ENCODE peak calls at places on chromosomes 13 and 19, in nine cellular contexts. L is CD8-positive, alpha-beta T cell; U is psoas muscle; S is Karpas-422; Z is lower lobe of right lung; H is fibroblast of lung; M is mesenchymal stem cell; A is suprapubic skin; P is uterus. I is an unnamed sample. For H3K4me1 and H3K36me3, the result is how much of the 10 kb centered on the place peaks cover.

GRCh38 chr13:114284680-114285079 is 3.3 kb downstream of the UPF3A start:
- DNase-seq in M (no peak), P (no peak), L (no peak), S (no peak), U (no peak), A (no peak), H (no peak), Z (no peak), I (no peak)

GRCh38 chr19:35344511-35345031 is 3.1 kb upstream of the FFAR1 start:
- DNase-seq in M (no peak), P (no peak), U (no peak), L (no peak), H (no peak), S (peak), A (peak), Z (peak), I (no peak)

GRCh38 chr19:1566392-1567115 is 1.6 kb downstream of the MEX3D start:
- DNase-seq in U (peak), L (no peak), A (no peak), P (peak), H (peak), Z (peak), S (no peak), M (peak), I (peak)

GRCh38 chr13:29905845-29906244 is 55.4 kb upstream of the UBL3 start:
- DNase-seq in P (no peak), M (peak), A (no peak), S (no peak), H (peak), U (no peak), Z (peak), L (no peak), I (peak)

GRCh38 chr19:35069706-35070105 is 28.2 kb downstream of the HPN start:
- DNase-seq in S (no peak), A (no peak), H (peak), Z (no peak), P (no peak), U (no peak), M (no peak), L (no peak), I (no peak)

GRCh38 chr19:49442793-49443365 is 1.6 kb upstream of the SLC17A7 start:
- DNase-seq in Z (peak), P (peak), A (peak), M (peak), S (peak), U (peak), H (peak), L (no peak), I (peak)

GRCh38 chr19:41172297-41173164 is 20.5 kb upstream of the CYP2S1 start:
- DNase-seq in L (no peak), H (no peak), S (no peak), Z (peak), M (no peak), P (no peak), A (no peak), U (no peak), I (peak)

GRCh38 chr19:483332-484072 is 12.8 kb upstream of the MADCAM1 start:
- DNase-seq in M (no peak), Z (no peak), H (no peak), A (no peak), P (no peak), L (no peak), S (no peak), U (peak), I (no peak)

GRCh38 chr13:53490732-53491131 is 462.1 kb downstream of the OLFM4 start:
- DNase-seq in U (no peak), H (no peak), L (no peak), S (no peak), M (no peak), Z (no peak), P (no peak), A (no peak), I (no peak)

GRCh38 chr13:70310720-70311119 is 202.5 kb upstream of the KLHL1 start:
- DNase-seq in U (no peak), S (peak), M (peak), P (no peak), L (no peak), H (peak), A (no peak), Z (no peak), I (peak)

GRCh38 chr13:93700115-93700514 is 473.5 kb downstream of the GPC6 start:
- DNase-seq in P (no peak), L (no peak), A (no peak), U (no peak), M (no peak), H (peak), Z (no peak), S (no peak), I (no peak)

GRCh38 chr19:52297601-52298358 is 811 bp downstream of the ZNF480 start:
- DNase-seq in S (no peak), M (peak), L (no peak), Z (no peak), P (no peak), H (peak), U (no peak), A (no peak), I (peak)

GRCh38 chr19:48568345-48568886 is 16.4 kb downstream of the SULT2B1 start:
- DNase-seq in P (peak), Z (peak), H (peak), M (peak), A (peak), U (peak), S (no peak), L (no peak), I (peak)

GRCh38 chr13:108926848-108927247 is 297.4 kb downstream of the MYO16 start:
- DNase-seq in S (no peak), Z (no peak), M (no peak), P (no peak), L (no peak), H (no peak), U (no peak), A (no peak), I (no peak)

GRCh38 chr13:73200432-73200831 is 141.6 kb downstream of the KLF5 start:
- DNase-seq in L (no peak), A (no peak), H (peak), P (no peak), M (no peak), S (no peak), Z (no peak), U (no peak), I (no peak)

GRCh38 chr19:17718988-17719711 is at the start of gene MAP1S:
- DNase-seq in Z (peak), S (peak), M (peak), H (peak), A (no peak), L (peak), U (peak), P (peak), I (peak)
- H3K4me1 ChIP-seq in Z (half or more), S (under half), M (under half), H (under half), A (under half), L (under half), U (under half), P (under half), I (under half)

GRCh38 chr13:79149210-79149609 is 256.8 kb downstream of the RBM26 start:
- DNase-seq in L (no peak), S (no peak), U (no peak), A (no peak), P (no peak), Z (no peak), H (no peak), M (no peak), I (no peak)
- H3K4me3 ChIP-seq in L (no peak), S (no peak), U (no peak), A (no peak), P (no peak), Z (no peak), H (no peak), M (no peak), I (no peak)

DNA sequence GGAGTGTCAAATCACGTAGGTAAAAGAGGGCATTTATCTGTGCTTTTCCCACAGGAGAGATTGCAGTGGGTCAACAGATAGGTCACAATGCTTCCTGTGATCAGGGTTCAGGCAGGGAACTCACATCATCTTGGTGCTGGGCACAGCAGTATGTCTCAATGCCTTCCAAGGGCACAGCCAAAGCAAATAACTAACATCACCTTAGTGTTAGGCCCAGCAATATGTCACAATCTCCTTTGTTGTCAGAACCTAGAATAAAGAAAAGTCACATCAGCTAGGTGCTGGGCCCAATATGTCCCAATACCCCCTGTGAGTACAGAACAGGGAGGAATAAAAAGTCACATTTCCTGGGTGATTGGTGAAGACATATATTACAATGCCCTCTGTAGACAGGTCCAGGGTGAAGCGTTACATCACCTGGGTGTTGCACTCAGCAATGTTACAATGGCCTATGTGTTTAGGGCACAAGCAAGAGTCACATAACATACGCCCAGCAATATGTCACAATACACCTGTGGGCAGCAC is 11.4 kb upstream of the ZNF724 start:
- DNase-seq in P (no peak), S (no peak), U (no peak), H (no peak), A (no peak), M (no peak), Z (no peak), L (no peak), I (no peak)
- H3K36me3 ChIP-seq in P (under half), S (under half), U (under half), H (under half), A (under half), M (under half), Z (under half), L (under half), I (under half)

GRCh38 chr13:79393564-79394249 is 12.3 kb downstream of the RBM26 start:
- DNase-seq in H (no peak), Z (peak), L (peak), A (no peak), S (peak), U (no peak), P (no peak), M (no peak), I (peak)

GRCh38 chr13:79398169-79398568 is 7.9 kb downstream of the RBM26 start:
- DNase-seq in S (no peak), H (no peak), M (no peak), U (no peak), L (no peak), Z (no peak), A (no peak), P (no peak), I (no peak)

GRCh38 chr13:79392882-79393563 is 13.0 kb downstream of the RBM26 start:
- DNase-seq in A (no peak), S (no peak), Z (no peak), M (peak), L (no peak), U (no peak), P (no peak), H (peak), I (no peak)

GRCh38 chr13:79398915-79399314 is 7.1 kb downstream of the RBM26 start:
- DNase-seq in P (no peak), U (no peak), M (no peak), Z (no peak), A (no peak), H (peak), L (no peak), S (no peak), I (no peak)

GRCh38 chr13:79395881-79396280 is 10.2 kb downstream of the RBM26 start:
- DNase-seq in A (no peak), Z (no peak), M (no peak), U (no peak), H (no peak), L (no peak), P (no peak), S (no peak), I (no peak)
- H3K4me1 ChIP-seq in A (under half), Z (under half), M (under half), U (under half), H (under half), L (half or more), P (under half), S (under half), I (under half)

DNA sequence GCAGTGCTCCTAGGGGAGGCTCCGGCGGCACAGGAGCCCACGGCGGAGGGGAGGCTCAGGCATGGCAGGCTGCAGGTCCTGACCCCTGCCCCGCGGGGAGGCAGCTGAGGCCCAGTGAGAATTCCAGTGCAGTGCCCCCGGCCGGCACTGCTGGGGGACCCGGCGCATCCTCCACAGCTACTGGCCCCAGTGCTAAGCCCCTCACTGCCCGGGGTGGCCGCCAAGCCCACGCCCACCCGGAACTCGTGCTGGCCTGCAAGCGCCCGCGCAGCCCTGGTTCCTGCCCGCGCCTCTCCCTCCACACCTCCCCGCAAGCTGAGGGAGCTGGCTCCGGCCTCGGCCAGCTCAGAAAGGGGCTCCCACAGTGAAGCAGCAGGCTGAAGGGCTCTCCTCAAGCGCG is 62.2 kb downstream of the SPRY2 start:
- DNase-seq in L (no peak), U (no peak), P (no peak), S (no peak), H (no peak), A (no peak), Z (no peak), M (no peak), I (no peak)
- H3K4me3 ChIP-seq in L (no peak), U (no peak), P (no peak), S (no peak), H (no peak), A (no peak), Z (no peak), M (no peak), I (no peak)

GRCh38 chr19:39826311-39826945 is 7.5 kb downstream of the DYRK1B start:
- DNase-seq in U (peak), H (no peak), S (no peak), Z (no peak), L (no peak), P (no peak), A (no peak), M (no peak), I (no peak)
- H3K36me3 ChIP-seq in U (under half), H (under half), S (under half), Z (half or more), L (under half), P (under half), A (half or more), M (half or more), I (under half)

GRCh38 chr19:4371209-4371897 is 28.0 kb downstream of the MPND start:
- DNase-seq in P (no peak), Z (no peak), L (no peak), M (no peak), U (peak), S (no peak), H (no peak), A (no peak), I (no peak)
- H3K4me1 ChIP-seq in P (under half), Z (half or more), L (under half), M (half or more), U (half or more), S (half or more), H (under half), A (half or more), I (under half)

GRCh38 chr19:31974290-31974689 is 371.1 kb upstream of the ZNF507 start:
- DNase-seq in H (no peak), M (no peak), P (no peak), U (no peak), Z (no peak), L (no peak), A (peak), S (no peak), I (no peak)

GRCh38 chr19:31979362-31979761 is 366.0 kb upstream of the ZNF507 start:
- DNase-seq in Z (no peak), H (no peak), A (peak), U (no peak), M (no peak), S (no peak), L (no peak), P (no peak), I (no peak)

GRCh38 chr19:31976775-31977536 is 368.5 kb upstream of the ZNF507 start:
- DNase-seq in L (no peak), A (peak), U (no peak), P (no peak), H (no peak), M (no peak), Z (no peak), S (no peak), I (no peak)

GRCh38 chr19:31975461-31975860 is 369.9 kb upstream of the ZNF507 start:
- DNase-seq in M (no peak), A (peak), S (no peak), L (no peak), Z (no peak), U (no peak), H (no peak), P (no peak), I (no peak)

DNA sequence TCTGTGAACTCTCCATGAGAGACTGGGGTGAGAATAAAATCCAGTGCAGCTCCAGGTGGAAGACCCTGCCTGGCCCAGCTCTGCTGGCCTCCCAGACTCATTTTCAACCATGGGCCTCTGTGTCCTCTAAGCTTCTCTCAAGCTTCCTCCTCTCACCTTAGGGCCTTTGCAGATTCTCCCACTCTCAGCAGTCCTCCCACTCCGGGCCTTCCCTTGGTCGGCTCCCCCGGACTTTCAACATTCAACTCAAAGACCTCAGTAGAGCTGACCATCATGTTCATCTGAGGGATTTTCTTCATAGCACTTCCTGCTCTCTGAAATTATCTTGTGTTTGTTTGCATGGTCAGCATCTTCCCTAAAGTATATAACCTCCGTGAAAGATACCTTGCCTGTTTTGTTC is 370.5 kb upstream of the ZNF507 start:
- DNase-seq in A (peak), Z (no peak), L (no peak), U (no peak), M (no peak), S (no peak), P (no peak), H (no peak), I (no peak)
- H3K4me3 ChIP-seq in A (no peak), Z (no peak), L (no peak), U (no peak), M (no peak), S (no peak), P (no peak), H (no peak), I (no peak)

I was measured in colonic mucosa.